ENCODE peak calls at places on chromosomes 16 and 17, in ten cellular contexts. Y is right lobe of liver; J is Peyer's patch; R is adipocyte; A is H1; H is thoracic aorta; F is stomach; X is heart right ventricle; C is CD4-positive, CD25-positive, alpha-beta regulatory T cell; M is adrenal gland. V is an unnamed sample. For H3K4me1, the result is how much of the 10 kb centered on the place peaks cover.

GRCh38 chr16:67247698-67248400 is 568 bp upstream of the FHOD1 start:
- DNase-seq in Y (no peak), J (no peak), R (no peak), A (peak), H (no peak), F (no peak), X (no peak), C (no peak), M (no peak), V (no peak)

GRCh38 chr16:9060225-9060624 is 31.2 kb upstream of the HAPSTR1 start:
- DNase-seq in Y (no peak), J (no peak), R (no peak), A (no peak), H (no peak), F (no peak), X (no peak), C (no peak), M (no peak), V (no peak)

GRCh38 chr17:45019177-45019711 is 32.2 kb downstream of the DCAKD start:
- DNase-seq in Y (peak), J (peak), R (peak), A (no peak), H (no peak), F (peak), X (peak), C (no peak), M (peak), V (no peak)

GRCh38 chr16:88303890-88304819 is 78.6 kb upstream of the ZNF469 start:
- DNase-seq in Y (no peak), J (no peak), R (peak), A (no peak), H (no peak), F (no peak), X (no peak), C (no peak), M (no peak), V (peak)

GRCh38 chr16:4358831-4359561 is 7.9 kb upstream of the PAM16 start:
- DNase-seq in Y (peak), J (peak), R (peak), A (peak), H (no peak), F (peak), X (peak), C (peak), M (peak), V (peak)

GRCh38 chr17:71764507-71764906 is 356.3 kb upstream of the SOX9 start:
- DNase-seq in Y (no peak), J (peak), R (peak), A (peak), H (no peak), F (no peak), X (no peak), C (no peak), M (no peak), V (no peak)

GRCh38 chr17:19646788-19647696 is 1.5 kb upstream of the ALDH3A2 start:
- DNase-seq in Y (peak), J (no peak), R (peak), A (peak), H (no peak), F (no peak), X (no peak), C (no peak), M (peak), V (no peak)

GRCh38 chr16:55811811-55812210 is 21.1 kb downstream of the CES1 start:
- DNase-seq in Y (no peak), J (no peak), R (no peak), A (no peak), H (no peak), F (no peak), X (no peak), C (no peak), M (no peak), V (no peak)

GRCh38 chr17:42051013-42051400 is 606 bp upstream of the C17orf113 start:
- DNase-seq in Y (no peak), J (no peak), R (no peak), A (no peak), H (no peak), F (no peak), X (no peak), C (no peak), M (no peak), V (no peak)

GRCh38 chr16:11667824-11668589 is at the start of gene SNN:
- DNase-seq in Y (peak), J (peak), R (peak), A (peak), H (no peak), F (peak), X (peak), C (peak), M (peak), V (peak)

GRCh38 chr17:47812146-47812920 is 9.3 kb downstream of the OSBPL7 start:
- DNase-seq in Y (peak), J (no peak), R (no peak), A (no peak), H (no peak), F (no peak), X (no peak), C (no peak), M (no peak), V (no peak)

GRCh38 chr17:13429201-13429600 is 172.5 kb downstream of the HS3ST3A1 start:
- DNase-seq in Y (no peak), J (no peak), R (peak), A (no peak), H (no peak), F (no peak), X (no peak), C (no peak), M (no peak), V (no peak)

GRCh38 chr16:81170824-81171223 is 67.7 kb upstream of the BCO1 start:
- DNase-seq in Y (no peak), J (no peak), R (no peak), A (peak), H (no peak), F (no peak), X (no peak), C (no peak), M (no peak), V (no peak)

GRCh38 chr17:80225230-80225629 is 5.0 kb downstream of the SLC26A11 start:
- DNase-seq in Y (no peak), J (no peak), R (no peak), A (no peak), H (no peak), F (no peak), X (no peak), C (no peak), M (no peak), V (no peak)

GRCh38 chr17:31677681-31678080 is 181.4 kb downstream of the COPRS start:
- DNase-seq in Y (peak), J (no peak), R (no peak), A (no peak), H (no peak), F (no peak), X (no peak), C (no peak), M (no peak), V (no peak)

GRCh38 chr17:5555254-5555653 is 29.1 kb downstream of the NLRP1 start:
- DNase-seq in Y (no peak), J (no peak), R (peak), A (no peak), H (no peak), F (no peak), X (no peak), C (no peak), M (no peak), V (no peak)

GRCh38 chr16:3949946-3950342 is 69.4 kb upstream of the CREBBP start:
- DNase-seq in Y (no peak), J (no peak), R (no peak), A (no peak), H (no peak), F (no peak), X (no peak), C (no peak), M (no peak), V (no peak)

GRCh38 chr17:74846621-74847020 is 13.1 kb downstream of the GRIN2C start:
- DNase-seq in Y (no peak), J (no peak), R (no peak), A (no peak), H (no peak), F (no peak), X (no peak), C (no peak), M (no peak), V (no peak)

GRCh38 chr17:73800893-73801292 is 156.6 kb upstream of the SDK2 start:
- DNase-seq in Y (no peak), J (no peak), R (no peak), A (no peak), H (no peak), F (no peak), X (no peak), C (no peak), M (no peak), V (no peak)

GRCh38 chr17:77803726-77804125 is 154.8 kb upstream of the TNRC6C start:
- DNase-seq in Y (no peak), J (no peak), R (no peak), A (no peak), H (no peak), F (no peak), X (no peak), C (no peak), M (no peak), V (no peak)

GRCh38 chr16:23903001-23903414 is 67.2 kb downstream of the PRKCB start:
- DNase-seq in Y (no peak), J (no peak), R (no peak), A (no peak), H (no peak), F (no peak), X (no peak), C (no peak), M (no peak), V (no peak)

GRCh38 chr17:31533546-31534155 is 142.2 kb downstream of the RAB11FIP4 start:
- DNase-seq in Y (no peak), J (no peak), R (peak), A (peak), H (no peak), F (peak), X (no peak), C (no peak), M (no peak), V (no peak)

GRCh38 chr16:68332411-68333121 is 21.7 kb downstream of the PRMT7 start:
- DNase-seq in Y (peak), J (peak), R (peak), A (no peak), H (no peak), F (no peak), X (no peak), C (no peak), M (peak), V (peak)

GRCh38 chr17:44110011-44110686 is 13.3 kb downstream of the HDAC5 start:
- DNase-seq in Y (no peak), J (no peak), R (no peak), A (no peak), H (no peak), F (no peak), X (no peak), C (no peak), M (no peak), V (no peak)

GRCh38 chr16:12087901-12088364 is 111.4 kb downstream of the SNX29 start:
- DNase-seq in Y (peak), J (peak), R (no peak), A (no peak), H (no peak), F (peak), X (peak), C (no peak), M (no peak), V (no peak)

GRCh38 chr16:50071075-50071671 is 5.4 kb downstream of the HEATR3 start:
- DNase-seq in Y (no peak), J (no peak), R (peak), A (no peak), H (no peak), F (no peak), X (no peak), C (no peak), M (no peak), V (no peak)

GRCh38 chr16:9595393-9595792 is 503.9 kb downstream of the HAPSTR1 start:
- DNase-seq in Y (no peak), J (no peak), R (no peak), A (no peak), H (no peak), F (no peak), X (no peak), C (no peak), M (no peak), V (no peak)

GRCh38 chr17:68461122-68461539 is 3.8 kb upstream of the WIPI1 start:
- DNase-seq in Y (no peak), J (no peak), R (no peak), A (no peak), H (no peak), F (no peak), X (no peak), C (no peak), M (no peak), V (no peak)

GRCh38 chr17:27573971-27574525 is 56.9 kb upstream of the LGALS9 start:
- DNase-seq in Y (no peak), J (no peak), R (peak), A (no peak), H (no peak), F (no peak), X (no peak), C (no peak), M (peak), V (no peak)

GRCh38 chr17:78674595-78675315 is 97.6 kb upstream of the DNAH17 start:
- DNase-seq in Y (no peak), J (peak), R (no peak), A (peak), H (no peak), F (no peak), X (no peak), C (no peak), M (no peak), V (no peak)

GRCh38 chr17:37239690-37240344 is 136.0 kb upstream of the C17orf78 start:
- DNase-seq in Y (no peak), J (no peak), R (peak), A (no peak), H (no peak), F (no peak), X (no peak), C (no peak), M (no peak), V (no peak)

GRCh38 chr17:43546317-43547188 is at the start of gene ETV4:
- DNase-seq in Y (peak), J (peak), R (peak), A (peak), H (peak), F (peak), X (peak), C (peak), M (peak), V (peak)

GRCh38 chr16:86979061-86979460 is 338.1 kb downstream of the C16orf95 start:
- DNase-seq in Y (no peak), J (no peak), R (no peak), A (no peak), H (no peak), F (no peak), X (no peak), C (no peak), M (no peak), V (no peak)

GRCh38 chr17:27958708-27959381 is 65.7 kb upstream of the LYRM9 start:
- DNase-seq in Y (no peak), J (no peak), R (no peak), A (no peak), H (no peak), F (no peak), X (no peak), C (no peak), M (no peak), V (no peak)

GRCh38 chr16:375927-376816 is 5.6 kb downstream of the PGAP6 start:
- DNase-seq in Y (no peak), J (no peak), R (no peak), A (no peak), H (no peak), F (no peak), X (peak), C (no peak), M (no peak), V (no peak)

GRCh38 chr17:58702708-58703107 is 10.3 kb downstream of the RAD51C start:
- DNase-seq in Y (no peak), J (no peak), R (no peak), A (no peak), H (no peak), F (no peak), X (no peak), C (no peak), M (no peak), V (no peak)

GRCh38 chr16:10625595-10626357 is 45.4 kb upstream of the EMP2 start:
- DNase-seq in Y (no peak), J (no peak), R (no peak), A (no peak), H (no peak), F (no peak), X (no peak), C (no peak), M (no peak), V (no peak)

GRCh38 chr17:78276499-78276898 is 45.1 kb downstream of the TMEM235 start:
- DNase-seq in Y (no peak), J (peak), R (no peak), A (no peak), H (no peak), F (no peak), X (no peak), C (no peak), M (no peak), V (no peak)

GRCh38 chr17:2856727-2857126 is 60.5 kb downstream of the RAP1GAP2 start:
- DNase-seq in Y (no peak), J (no peak), R (no peak), A (no peak), H (no peak), F (no peak), X (no peak), C (no peak), M (no peak), V (no peak)
- H3K4me1 ChIP-seq in Y (under half), J (under half), R (under half), A (under half), H (under half), F (under half), X (under half), C (under half), M (under half), V (under half)

GRCh38 chr17:14792751-14793150 is 472.4 kb downstream of the PMP22 start:
- DNase-seq in Y (peak), J (no peak), R (peak), A (no peak), H (no peak), F (no peak), X (no peak), C (no peak), M (no peak), V (no peak)
- H3K4me1 ChIP-seq in Y (under half), J (under half), R (under half), A (under half), H (under half), F (under half), X (under half), C (under half), M (under half), V (under half)

GRCh38 chr17:82602986-82603385 is 45.3 kb downstream of the WDR45B start:
- DNase-seq in Y (no peak), J (no peak), R (no peak), A (no peak), H (no peak), F (no peak), X (no peak), C (no peak), M (no peak), V (no peak)
- H3K4me1 ChIP-seq in Y (under half), J (under half), R (under half), A (under half), H (under half), F (under half), X (half or more), C (under half), M (under half), V (under half)

DNA sequence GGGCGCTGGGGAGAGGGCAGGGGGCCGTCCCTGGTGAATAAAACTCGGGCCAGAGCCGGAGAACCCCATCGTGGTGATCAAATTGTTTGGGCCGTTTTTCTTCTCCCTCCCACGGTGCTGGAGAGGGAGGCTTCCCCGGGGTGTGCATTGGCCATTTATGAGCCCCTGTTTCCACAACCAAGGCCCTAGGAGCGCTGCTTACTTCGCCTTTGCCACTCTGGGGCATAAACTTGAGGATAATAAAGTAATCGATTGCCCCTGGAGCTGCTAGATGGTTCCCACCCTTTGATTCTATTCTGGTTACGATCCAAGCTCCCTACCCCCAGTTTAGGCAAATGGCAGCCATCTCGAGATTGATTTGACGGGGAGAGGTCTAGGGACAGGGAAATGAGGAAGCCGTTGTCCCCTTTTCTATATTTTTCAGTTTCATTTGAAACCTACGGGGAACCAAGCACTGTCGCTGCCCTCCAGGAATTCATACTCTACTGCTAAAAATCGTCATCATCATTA is 669 bp downstream of the CCP110 start:
- DNase-seq in Y (no peak), J (no peak), R (peak), A (no peak), H (no peak), F (no peak), X (no peak), C (no peak), M (no peak), V (no peak)
- H3K4me1 ChIP-seq in Y (under half), J (under half), R (under half), A (under half), H (under half), F (half or more), X (under half), C (under half), M (under half), V (under half)